ENCODE peak calls at places on chromosomes 3 and 15, in nine cellular contexts. A is naive thymus-derived CD4-positive, alpha-beta T cell; L is HuH-7.5; F is hypothalamus; G is endothelial cell; K is caudate nucleus; C is AG08395; Z is islet precursor cell; M is left colon. V is an unnamed sample.

GRCh38 chr3:39143051-39143885 is 10.1 kb downstream of the CSRNP1 start:
- DNase-seq in A (no peak), L (no peak), F (peak), G (no peak), K (no peak), C (no peak), Z (peak), M (no peak), V (no peak)

GRCh38 chr15:34366271-34367043 is 539 bp downstream of the LPCAT4 start:
- DNase-seq in A (peak), L (peak), F (peak), G (peak), K (peak), C (peak), Z (peak), M (peak), V (peak)

GRCh38 chr15:33329457-33329856 is 18.7 kb downstream of the RYR3 start:
- DNase-seq in A (no peak), L (no peak), F (no peak), G (no peak), K (no peak), C (no peak), Z (no peak), M (no peak), V (no peak)

GRCh38 chr3:188830955-188831354 is 340.8 kb upstream of the TPRG1 start:
- DNase-seq in A (no peak), L (no peak), F (no peak), G (no peak), K (no peak), C (no peak), Z (no peak), M (no peak), V (no peak)

GRCh38 chr3:108103040-108103751 is 12.4 kb upstream of the CD47 start:
- DNase-seq in A (no peak), L (no peak), F (no peak), G (no peak), K (no peak), C (no peak), Z (no peak), M (no peak), V (no peak)

GRCh38 chr3:44414517-44415090 is 62.9 kb downstream of the ZNF445 start:
- DNase-seq in A (no peak), L (no peak), F (no peak), G (no peak), K (no peak), C (no peak), Z (peak), M (no peak), V (no peak)

GRCh38 chr3:64687381-64687780 is 419 bp downstream of the ADAMTS9 start:
- DNase-seq in A (no peak), L (no peak), F (no peak), G (no peak), K (no peak), C (no peak), Z (no peak), M (peak), V (no peak)

GRCh38 chr3:184015381-184016019 is 2.2 kb downstream of the ABCC5 start:
- DNase-seq in A (no peak), L (no peak), F (no peak), G (no peak), K (no peak), C (no peak), Z (peak), M (peak), V (no peak)

GRCh38 chr3:197353001-197353866 is 54.8 kb upstream of the DLG1 start:
- DNase-seq in A (no peak), L (no peak), F (no peak), G (no peak), K (no peak), C (no peak), Z (no peak), M (no peak), V (no peak)

GRCh38 chr3:124174463-124174862 is 182.5 kb upstream of the ROPN1 start:
- DNase-seq in A (no peak), L (no peak), F (no peak), G (no peak), K (no peak), C (no peak), Z (no peak), M (peak), V (no peak)